ENCODE peak calls at places on chromosome 11, in six cellular contexts. T is K562, H is stomach, Y is heart left ventricle, B is GM12891, N is sigmoid colon. I is an unnamed sample.

GRCh38 chr11:75345455-75346224 is 5.8 kb downstream of the ARRB1 start:
- DNase-seq in T (no peak), H (no peak), Y (no peak), B (no peak), N (no peak), I (no peak)

GRCh38 chr11:118484405-118484804 is 42.9 kb upstream of the TTC36 start:
- DNase-seq in T (no peak), H (no peak), Y (no peak), B (no peak), N (no peak), I (no peak)

GRCh38 chr11:114340311-114341131 is 44.3 kb downstream of the NNMT start:
- DNase-seq in T (peak), H (peak), Y (peak), B (no peak), N (peak), I (no peak)

GRCh38 chr11:26621147-26621546 is 49.1 kb upstream of the MUC15 start:
- DNase-seq in T (no peak), H (no peak), Y (no peak), B (no peak), N (no peak), I (peak)

GRCh38 chr11:69132301-69132670 is 23.4 kb upstream of the SMIM38 start:
- DNase-seq in T (no peak), H (no peak), Y (no peak), B (no peak), N (no peak), I (no peak)

GRCh38 chr11:56849250-56849649 is 100.8 kb upstream of the OR9G4 start:
- DNase-seq in T (no peak), H (no peak), Y (no peak), B (no peak), N (no peak), I (no peak)

GRCh38 chr11:83120328-83120727 is 36.6 kb upstream of the PCF11 start:
- DNase-seq in T (no peak), H (no peak), Y (no peak), B (no peak), N (no peak), I (no peak)

GRCh38 chr11:18012314-18012905 is 437 bp downstream of the SERGEF start:
- DNase-seq in T (peak), H (peak), Y (no peak), B (no peak), N (peak), I (no peak)

GRCh38 chr11:41720761-41721160 is 261.3 kb upstream of the LRRC4C start:
- DNase-seq in T (no peak), H (no peak), Y (no peak), B (no peak), N (no peak), I (no peak)

GRCh38 chr11:6418199-6418957 is 516 bp downstream of the APBB1 start:
- DNase-seq in T (no peak), H (no peak), Y (peak), B (no peak), N (no peak), I (no peak)

GRCh38 chr11:61392991-61393595 is 706 bp downstream of the TMEM216 start:
- DNase-seq in T (no peak), H (no peak), Y (no peak), B (peak), N (no peak), I (no peak)

GRCh38 chr11:102438311-102439062 is 14.1 kb downstream of the TMEM123 start:
- DNase-seq in T (no peak), H (peak), Y (no peak), B (no peak), N (no peak), I (no peak)

GRCh38 chr11:133966924-133967598 is 10.3 kb upstream of the IGSF9B start:
- DNase-seq in T (peak), H (peak), Y (peak), B (no peak), N (peak), I (no peak)

GRCh38 chr11:130763087-130763980 is 152.9 kb downstream of the SNX19 start:
- DNase-seq in T (no peak), H (peak), Y (no peak), B (no peak), N (no peak), I (no peak)

GRCh38 chr11:114563077-114563476 is 3.4 kb upstream of the NXPE1 start:
- DNase-seq in T (no peak), H (no peak), Y (no peak), B (no peak), N (no peak), I (no peak)

GRCh38 chr11:18772211-18772610 is 19.4 kb downstream of the PTPN5 start:
- DNase-seq in T (no peak), H (no peak), Y (no peak), B (no peak), N (no peak), I (no peak)

GRCh38 chr11:19597194-19597593 is 115.4 kb upstream of the NAV2 start:
- DNase-seq in T (no peak), H (no peak), Y (no peak), B (no peak), N (no peak), I (peak)

GRCh38 chr11:75242722-75243600 is 2.4 kb downstream of the TPBGL start:
- DNase-seq in T (no peak), H (peak), Y (no peak), B (no peak), N (no peak), I (no peak)

GRCh38 chr11:46239801-46240061 is 37.7 kb upstream of the CREB3L1 start:
- DNase-seq in T (no peak), H (no peak), Y (no peak), B (no peak), N (no peak), I (no peak)

GRCh38 chr11:130146797-130147196 is 12.8 kb upstream of the ST14 start:
- DNase-seq in T (no peak), H (no peak), Y (no peak), B (no peak), N (no peak), I (no peak)

GRCh38 chr11:44764583-44764982 is 37.8 kb downstream of the TSPAN18 start:
- DNase-seq in T (no peak), H (no peak), Y (no peak), B (no peak), N (peak), I (no peak)

GRCh38 chr11:68841718-68842426 is at the start of gene CPT1A:
- DNase-seq in T (peak), H (peak), Y (peak), B (peak), N (peak), I (peak)

GRCh38 chr11:2443881-2444300 is 423 bp downstream of the TRPM5 start:
- DNase-seq in T (no peak), H (peak), Y (no peak), B (no peak), N (no peak), I (no peak)

GRCh38 chr11:111555255-111555654 is 14.7 kb downstream of the LAYN start:
- DNase-seq in T (no peak), H (no peak), Y (no peak), B (no peak), N (no peak), I (no peak)

GRCh38 chr11:61000426-61000825 is 28.9 kb downstream of the CD6 start:
- DNase-seq in T (no peak), H (no peak), Y (no peak), B (no peak), N (no peak), I (no peak)

DNA sequence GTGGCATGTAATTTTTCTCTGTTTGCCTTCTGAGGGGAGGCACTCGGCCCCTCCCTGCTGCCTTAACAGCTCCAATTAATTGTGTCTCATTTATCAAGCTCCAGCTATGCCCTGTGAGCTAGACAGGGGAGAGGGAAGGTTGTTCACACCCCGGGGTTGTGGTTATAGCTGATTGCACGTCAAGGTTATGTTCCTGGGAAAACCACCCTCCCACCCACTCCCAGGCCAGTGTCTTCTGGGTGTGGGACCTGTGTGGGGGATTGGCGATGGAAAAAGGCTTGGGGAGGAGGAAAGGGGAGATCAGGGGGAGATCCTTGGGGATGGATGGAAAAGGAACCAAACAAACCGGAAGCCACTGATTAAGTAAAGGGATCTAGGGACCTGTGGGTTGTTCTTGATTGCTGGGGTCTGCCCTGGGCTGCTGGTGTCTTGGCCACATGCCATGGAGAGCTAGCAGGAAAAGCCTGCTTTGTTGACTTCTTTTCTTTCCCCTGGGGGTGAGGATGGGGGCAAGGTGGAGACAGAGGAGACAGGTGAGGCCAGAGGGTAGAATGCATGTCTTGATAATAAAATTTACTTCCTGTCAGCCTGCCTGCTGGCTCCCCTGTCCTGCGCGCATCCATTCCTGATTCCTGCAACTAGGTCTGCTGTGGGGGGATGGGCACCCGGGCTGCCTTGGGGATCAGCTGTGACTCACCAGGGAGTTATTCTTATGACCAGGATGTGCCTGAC is 13.5 kb upstream of the SORL1-AS1 start:
- DNase-seq in T (peak), H (peak), Y (peak), B (no peak), N (peak), I (peak)
- TF ChIP-seq POLR2A in T (no peak), H (no peak), Y (no peak), B (no peak), N (no peak), I (no peak)

DNA sequence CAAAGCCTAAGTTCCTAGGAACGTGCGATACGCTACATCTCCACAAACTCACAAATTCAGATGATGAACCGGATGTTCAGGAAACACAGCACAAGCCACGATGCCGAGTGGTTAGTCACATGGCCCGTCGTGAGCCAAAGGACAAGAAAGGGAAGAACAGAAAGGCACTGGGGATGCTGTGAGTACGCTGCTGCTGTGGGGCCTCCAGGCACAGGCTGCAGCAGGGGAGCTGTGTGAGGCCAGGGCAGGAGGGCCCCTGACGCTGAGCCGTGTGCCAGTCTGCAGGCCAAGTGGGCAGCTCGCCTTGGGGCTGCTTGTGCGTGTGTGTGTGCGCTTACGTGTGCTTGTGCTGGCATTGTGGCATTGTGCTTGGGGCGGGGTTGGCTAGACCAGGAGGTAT is 89.4 kb downstream of the CTTN start:
- DNase-seq in T (no peak), H (no peak), Y (no peak), B (no peak), N (no peak), I (no peak)
- TF ChIP-seq POLR2A in T (no peak), H (no peak), Y (no peak), B (no peak), N (no peak), I (no peak)

GRCh38 chr11:110097459-110098012 is 4.3 kb downstream of the ZC3H12C start:
- DNase-seq in T (no peak), H (no peak), Y (no peak), B (no peak), N (no peak), I (no peak)
- TF ChIP-seq POLR2A in T (no peak), H (no peak), Y (no peak), B (peak), N (no peak), I (no peak)

GRCh38 chr11:65279713-65280459 is 18.1 kb downstream of the POLA2 start:
- DNase-seq in T (no peak), H (peak), Y (no peak), B (no peak), N (peak), I (peak)
- TF ChIP-seq POLR2A in T (no peak), H (no peak), Y (no peak), B (no peak), N (no peak), I (no peak)